ENCODE peak calls at places on chromosomes 4 and X, in six cellular contexts. One of them, this sample, is unnamed.

GRCh38 chr4:99341426-99341825 is 11.1 kb downstream of the ADH1C start:
- DNase-seq in heart left ventricle: no peak
- DNase-seq in AG04450: no peak
- DNase-seq in body of pancreas: no peak
- DNase-seq in HFF-Myc: no peak
- DNase-seq in transverse colon: no peak
- DNase-seq in this sample: no peak

GRCh38 chr4:185535818-185536729 is 767 bp upstream of the PDLIM3 start:
- DNase-seq in heart left ventricle: no peak
- DNase-seq in HFF-Myc: no peak
- DNase-seq in body of pancreas: peak
- DNase-seq in transverse colon: peak
- DNase-seq in AG04450: no peak
- DNase-seq in this sample: no peak

GRCh38 chrX:8731579-8732395 is at the start of gene ANOS1:
- DNase-seq in transverse colon: no peak
- DNase-seq in AG04450: no peak
- DNase-seq in HFF-Myc: no peak
- DNase-seq in heart left ventricle: peak
- DNase-seq in body of pancreas: peak
- DNase-seq in this sample: peak

GRCh38 chrX:149453030-149453429 is 52.1 kb downstream of the IDS start:
- DNase-seq in heart left ventricle: no peak
- DNase-seq in transverse colon: no peak
- DNase-seq in body of pancreas: no peak
- DNase-seq in AG04450: no peak
- DNase-seq in HFF-Myc: peak
- DNase-seq in this sample: peak

GRCh38 chr4:138301536-138301935 is 59.4 kb upstream of the SLC7A11 start:
- DNase-seq in HFF-Myc: no peak
- DNase-seq in transverse colon: no peak
- DNase-seq in heart left ventricle: no peak
- DNase-seq in AG04450: no peak
- DNase-seq in body of pancreas: no peak
- DNase-seq in this sample: peak

GRCh38 chr4:84681488-84682274 is 98.8 kb downstream of the CDS1 start:
- DNase-seq in transverse colon: peak
- DNase-seq in body of pancreas: no peak
- DNase-seq in heart left ventricle: no peak
- DNase-seq in HFF-Myc: peak
- DNase-seq in AG04450: peak
- DNase-seq in this sample: peak

GRCh38 chr4:169100656-169101055 is 90.6 kb upstream of the CBR4 start:
- DNase-seq in body of pancreas: no peak
- DNase-seq in transverse colon: no peak
- DNase-seq in heart left ventricle: no peak
- DNase-seq in HFF-Myc: no peak
- DNase-seq in AG04450: no peak
- DNase-seq in this sample: no peak

GRCh38 chr4:140789752-140790151 is 33.6 kb upstream of the TBC1D9 start:
- DNase-seq in AG04450: no peak
- DNase-seq in heart left ventricle: no peak
- DNase-seq in transverse colon: no peak
- DNase-seq in body of pancreas: no peak
- DNase-seq in HFF-Myc: no peak
- DNase-seq in this sample: peak

GRCh38 chrX:30530591-30530990 is 47.0 kb downstream of the TASL start:
- DNase-seq in transverse colon: no peak
- DNase-seq in body of pancreas: no peak
- DNase-seq in heart left ventricle: no peak
- DNase-seq in HFF-Myc: no peak
- DNase-seq in AG04450: no peak
- DNase-seq in this sample: peak

GRCh38 chrX:136128743-136129142 is 18.6 kb upstream of the FHL1 start:
- DNase-seq in transverse colon: no peak
- DNase-seq in heart left ventricle: no peak
- DNase-seq in HFF-Myc: no peak
- DNase-seq in body of pancreas: no peak
- DNase-seq in AG04450: no peak
- DNase-seq in this sample: no peak

GRCh38 chrX:121641560-121641959 is 594.1 kb downstream of the GLUD2 start:
- DNase-seq in AG04450: no peak
- DNase-seq in body of pancreas: no peak
- DNase-seq in HFF-Myc: peak
- DNase-seq in heart left ventricle: no peak
- DNase-seq in transverse colon: no peak
- DNase-seq in this sample: peak

GRCh38 chr4:38601244-38601915 is 62.6 kb upstream of the KLF3 start:
- DNase-seq in HFF-Myc: no peak
- DNase-seq in AG04450: peak
- DNase-seq in transverse colon: no peak
- DNase-seq in body of pancreas: peak
- DNase-seq in heart left ventricle: no peak
- DNase-seq in this sample: peak

GRCh38 chrX:131572372-131573014 is 28.6 kb downstream of the OR13H1 start:
- DNase-seq in HFF-Myc: no peak
- DNase-seq in transverse colon: no peak
- DNase-seq in AG04450: no peak
- DNase-seq in heart left ventricle: no peak
- DNase-seq in body of pancreas: no peak
- DNase-seq in this sample: no peak

GRCh38 chrX:34546366-34546765 is 110.7 kb downstream of the TMEM47 start:
- DNase-seq in AG04450: no peak
- DNase-seq in transverse colon: no peak
- DNase-seq in heart left ventricle: no peak
- DNase-seq in HFF-Myc: no peak
- DNase-seq in body of pancreas: no peak
- DNase-seq in this sample: peak

GRCh38 chr4:93327346-93327745 is 501.2 kb upstream of the ATOH1 start:
- DNase-seq in transverse colon: no peak
- DNase-seq in HFF-Myc: no peak
- DNase-seq in AG04450: no peak
- DNase-seq in heart left ventricle: no peak
- DNase-seq in body of pancreas: no peak
- DNase-seq in this sample: no peak

GRCh38 chr4:47942420-47942819 is 28.0 kb upstream of the NFXL1 start:
- DNase-seq in AG04450: no peak
- DNase-seq in HFF-Myc: no peak
- DNase-seq in body of pancreas: no peak
- DNase-seq in heart left ventricle: no peak
- DNase-seq in transverse colon: no peak
- DNase-seq in this sample: no peak

GRCh38 chrX:13614154-13614553 is 38.8 kb upstream of the TCEANC start:
- DNase-seq in heart left ventricle: no peak
- DNase-seq in transverse colon: no peak
- DNase-seq in HFF-Myc: no peak
- DNase-seq in AG04450: no peak
- DNase-seq in body of pancreas: no peak
- DNase-seq in this sample: no peak

GRCh38 chr4:47913858-47914218 is 545 bp downstream of the NFXL1 start:
- DNase-seq in body of pancreas: peak
- DNase-seq in AG04450: no peak
- DNase-seq in heart left ventricle: peak
- DNase-seq in HFF-Myc: no peak
- DNase-seq in transverse colon: peak
- DNase-seq in this sample: peak

GRCh38 chr4:63728480-63729177 is 680.6 kb downstream of the TECRL start:
- DNase-seq in HFF-Myc: no peak
- DNase-seq in body of pancreas: no peak
- DNase-seq in AG04450: no peak
- DNase-seq in heart left ventricle: peak
- DNase-seq in transverse colon: no peak
- DNase-seq in this sample: no peak

GRCh38 chr4:8841678-8842268 is 29.9 kb downstream of the HMX1 start:
- DNase-seq in AG04450: no peak
- DNase-seq in transverse colon: no peak
- DNase-seq in heart left ventricle: no peak
- DNase-seq in HFF-Myc: no peak
- DNase-seq in body of pancreas: no peak
- DNase-seq in this sample: no peak

GRCh38 chr4:40621592-40622512 is 7.8 kb downstream of the RBM47 start:
- DNase-seq in heart left ventricle: no peak
- DNase-seq in transverse colon: peak
- DNase-seq in AG04450: peak
- DNase-seq in HFF-Myc: peak
- DNase-seq in body of pancreas: peak
- DNase-seq in this sample: peak

GRCh38 chr4:150308824-150309472 is 230.7 kb downstream of the DCLK2 start:
- DNase-seq in HFF-Myc: no peak
- DNase-seq in transverse colon: no peak
- DNase-seq in body of pancreas: no peak
- DNase-seq in heart left ventricle: no peak
- DNase-seq in AG04450: no peak
- DNase-seq in this sample: peak

GRCh38 chr4:175560628-175561027 is 251.4 kb downstream of the GPM6A start:
- DNase-seq in heart left ventricle: no peak
- DNase-seq in HFF-Myc: no peak
- DNase-seq in transverse colon: no peak
- DNase-seq in AG04450: no peak
- DNase-seq in body of pancreas: no peak
- DNase-seq in this sample: peak

DNA sequence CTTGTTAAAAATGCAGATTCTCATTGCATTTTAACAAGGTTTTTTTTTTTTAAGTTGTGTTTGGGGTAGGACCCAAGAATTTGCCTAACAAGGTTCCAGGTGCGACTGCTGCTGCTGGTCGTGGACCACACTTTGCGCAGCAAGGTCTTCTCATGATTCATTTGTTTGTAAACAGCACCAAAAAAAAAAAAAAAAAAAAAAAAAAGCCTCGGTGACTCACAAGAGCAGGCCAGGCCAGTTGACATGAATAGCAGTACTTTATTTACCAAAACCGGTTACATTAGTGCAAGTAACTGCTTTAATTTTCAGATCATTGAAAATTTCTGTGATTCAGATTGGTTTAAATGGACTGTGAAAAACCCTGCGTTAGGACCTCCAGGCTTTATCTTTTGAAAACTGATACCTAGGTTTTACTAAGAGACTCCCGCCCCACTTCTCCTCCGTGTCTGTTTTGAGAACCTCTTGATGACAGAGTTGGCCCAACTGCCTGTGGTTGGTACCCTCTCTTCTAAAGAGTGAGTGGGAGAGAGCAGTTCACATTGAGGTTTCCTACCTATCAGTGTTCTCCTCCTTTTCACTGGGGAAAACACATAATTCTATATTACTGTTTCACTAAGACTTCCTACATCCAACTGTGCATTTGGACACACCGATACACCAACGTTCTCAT is 86.2 kb downstream of the PHEX start:
- DNase-seq in body of pancreas: no peak
- DNase-seq in HFF-Myc: no peak
- DNase-seq in heart left ventricle: no peak
- DNase-seq in transverse colon: no peak
- DNase-seq in AG04450: no peak
- DNase-seq in this sample: peak
- H3K4me3 ChIP-seq in body of pancreas: no peak
- H3K4me3 ChIP-seq in HFF-Myc: no peak
- H3K4me3 ChIP-seq in heart left ventricle: no peak
- H3K4me3 ChIP-seq in transverse colon: no peak
- H3K4me3 ChIP-seq in AG04450: no peak
- H3K4me3 ChIP-seq in this sample: no peak

DNA sequence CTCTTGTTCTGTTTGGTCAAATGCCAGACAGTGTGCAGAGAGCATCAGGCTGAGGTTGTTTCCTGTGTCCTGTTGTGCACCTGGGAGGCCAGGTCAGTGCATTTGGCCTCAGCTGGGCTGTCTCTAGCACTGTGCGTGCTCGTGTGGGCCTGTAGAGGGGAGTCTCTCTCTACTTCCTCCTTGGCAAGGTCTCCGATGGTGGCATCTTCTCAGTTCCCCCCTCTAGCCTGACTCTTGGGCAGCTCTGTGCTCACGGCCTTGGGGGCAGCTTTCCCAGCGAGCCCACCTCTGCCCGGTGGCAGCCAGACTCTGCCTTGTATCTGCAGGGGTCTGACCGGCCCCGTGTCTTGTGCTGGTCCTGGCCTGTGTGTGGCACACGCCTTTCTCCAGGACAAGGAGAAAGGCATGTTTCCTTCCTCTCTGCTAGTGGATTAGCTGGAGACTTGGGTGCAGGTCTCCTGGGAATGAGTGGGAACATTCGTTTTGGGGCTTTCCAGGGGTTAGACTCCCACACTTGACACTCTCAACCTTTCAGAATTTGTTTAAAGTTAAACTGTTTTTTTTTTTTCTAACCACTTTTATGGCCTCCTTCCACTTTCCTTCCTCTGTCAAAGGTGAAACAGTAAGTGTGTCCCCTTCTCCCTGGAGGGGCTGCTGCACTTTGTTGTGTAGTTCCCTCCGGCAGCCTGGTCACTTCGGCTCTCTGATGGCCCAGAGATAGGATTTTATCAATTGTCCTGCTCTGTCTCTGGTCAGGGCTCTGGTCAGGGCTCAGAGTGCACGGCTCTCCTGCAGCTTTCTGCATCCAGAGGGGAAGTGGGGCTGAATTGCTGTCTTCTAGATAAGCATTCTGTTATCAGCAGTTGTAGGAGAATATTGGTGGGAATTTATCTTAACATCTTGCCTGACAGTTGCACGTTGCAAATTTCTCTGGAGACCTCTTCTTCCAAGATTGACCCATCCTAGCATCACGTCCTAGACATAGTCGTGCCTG is 62.5 kb downstream of the FAM193A start:
- DNase-seq in AG04450: no peak
- DNase-seq in heart left ventricle: no peak
- DNase-seq in body of pancreas: no peak
- DNase-seq in transverse colon: peak
- DNase-seq in HFF-Myc: no peak
- DNase-seq in this sample: no peak
- TF ChIP-seq CTCF in AG04450: no peak
- TF ChIP-seq CTCF in heart left ventricle: no peak
- TF ChIP-seq CTCF in body of pancreas: peak
- TF ChIP-seq CTCF in transverse colon: no peak
- TF ChIP-seq CTCF in HFF-Myc: no peak
- TF ChIP-seq CTCF in this sample: no peak

GRCh38 chr4:180767330-180767729 is 1475.9 kb upstream of the TENM3 start:
- DNase-seq in HFF-Myc: no peak
- DNase-seq in transverse colon: no peak
- DNase-seq in body of pancreas: no peak
- DNase-seq in AG04450: no peak
- DNase-seq in heart left ventricle: no peak
- DNase-seq in this sample: no peak
- H3K4me3 ChIP-seq in HFF-Myc: no peak
- H3K4me3 ChIP-seq in transverse colon: no peak
- H3K4me3 ChIP-seq in body of pancreas: no peak
- H3K4me3 ChIP-seq in AG04450: no peak
- H3K4me3 ChIP-seq in heart left ventricle: no peak
- H3K4me3 ChIP-seq in this sample: no peak

GRCh38 chr4:62640296-62640695 is 1440.2 kb downstream of the ADGRL3 start:
- DNase-seq in body of pancreas: no peak
- DNase-seq in HFF-Myc: no peak
- DNase-seq in transverse colon: no peak
- DNase-seq in heart left ventricle: no peak
- DNase-seq in AG04450: no peak
- DNase-seq in this sample: no peak

DNA sequence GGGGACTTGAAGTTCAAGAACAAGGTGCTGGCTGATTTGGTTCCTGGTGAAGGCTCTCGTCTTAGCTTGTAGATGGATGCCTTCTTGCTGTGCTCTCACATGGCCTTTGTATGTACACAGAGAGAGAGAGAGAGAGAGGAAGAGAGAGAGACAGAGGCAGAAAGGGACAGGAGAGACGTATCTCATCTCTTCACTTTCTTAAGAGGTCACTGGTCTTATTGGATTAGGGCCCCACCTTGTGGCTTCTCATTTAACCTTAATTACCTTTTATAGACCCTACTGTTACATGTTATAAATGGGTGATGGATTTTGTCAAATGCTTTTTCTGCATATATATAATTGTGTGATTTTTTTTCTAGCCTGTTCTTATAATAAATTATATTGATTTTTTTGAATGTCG is 1444.2 kb downstream of the ADGRL3 start:
- DNase-seq in body of pancreas: no peak
- DNase-seq in HFF-Myc: no peak
- DNase-seq in transverse colon: peak
- DNase-seq in heart left ventricle: no peak
- DNase-seq in AG04450: no peak
- DNase-seq in this sample: peak
- TF ChIP-seq CTCF in body of pancreas: no peak
- TF ChIP-seq CTCF in HFF-Myc: no peak
- TF ChIP-seq CTCF in transverse colon: no peak
- TF ChIP-seq CTCF in heart left ventricle: peak
- TF ChIP-seq CTCF in AG04450: no peak
- TF ChIP-seq CTCF in this sample: peak